ENCODE peak calls at places on chromosomes 6 and 20, in eight cellular contexts. N, U, C, J, D, V, Y and P are unnamed samples.

GRCh38 chr6:16723833-16724232 is 37.4 kb downstream of the ATXN1 start:
- DNase-seq in V (peak; percentile 95), D (peak; percentile 92), U (no peak), Y (no peak), N (no peak), J (peak; percentile 98), C (no peak), P (no peak)

GRCh38 chr6:43239054-43239453 is 4.2 kb upstream of the TTBK1 start:
- DNase-seq in Y (no peak), N (no peak), U (no peak), D (no peak), V (no peak), J (no peak), C (no peak), P (no peak)

GRCh38 chr20:25223179-25223661 is 24.7 kb upstream of the PYGB start:
- DNase-seq in U (no peak), C (no peak), N (no peak), Y (no peak), J (peak; percentile 98), V (peak; percentile 98), D (peak; percentile 99), P (no peak)

GRCh38 chr6:34237722-34238506 is 1.2 kb downstream of the HMGA1 start:
- DNase-seq in Y (peak; percentile 69), N (no peak), U (peak; percentile 67), D (no peak), C (peak; percentile 70), J (peak; percentile 67), V (no peak), P (peak; percentile 67)

GRCh38 chr6:170046786-170047626 is 243.9 kb downstream of the DLL1 start:
- DNase-seq in C (no peak), D (no peak), U (no peak), V (no peak), N (no peak), Y (no peak), J (no peak), P (no peak)

GRCh38 chr20:49938173-49939163 is 2.3 kb downstream of the RNF114 start:
- DNase-seq in Y (no peak), J (peak; percentile 66), N (no peak), D (peak; percentile 55), U (no peak), V (peak; percentile 21), C (no peak), P (no peak)

GRCh38 chr6:27145731-27146455 is 101.6 kb upstream of the PRSS16 start:
- DNase-seq in N (peak; percentile 15), V (peak; percentile 85), J (peak; percentile 93), U (no peak), Y (peak; percentile 85), C (peak; percentile 79), D (peak; percentile 83), P (peak; percentile 49)

GRCh38 chr6:112253505-112253841 is 894 bp downstream of the LAMA4 start:
- DNase-seq in N (no peak), C (no peak), V (no peak), J (peak; percentile 37), U (no peak), Y (no peak), D (no peak), P (no peak)

GRCh38 chr6:32088487-32089049 is 20.6 kb downstream of the TNXB start:
- DNase-seq in Y (no peak), D (no peak), J (no peak), C (no peak), V (no peak), U (no peak), N (no peak), P (no peak)

GRCh38 chr6:23547851-23548250 is 578.2 kb upstream of the NRSN1 start:
- DNase-seq in C (no peak), D (no peak), V (no peak), Y (no peak), U (no peak), J (no peak), N (no peak), P (no peak)

GRCh38 chr20:44759595-44759994 is 13.9 kb downstream of the KCNK15 start:
- DNase-seq in J (no peak), C (no peak), N (no peak), V (no peak), U (no peak), D (no peak), Y (no peak), P (no peak)

GRCh38 chr6:159978291-159979135 is 9.6 kb downstream of the IGF2R start:
- DNase-seq in V (peak; percentile 75), J (no peak), U (no peak), Y (peak; percentile 18), N (no peak), D (no peak), C (peak; percentile 43), P (peak; percentile 23)

GRCh38 chr6:6346427-6346826 is 26.0 kb upstream of the F13A1 start:
- DNase-seq in U (no peak), Y (no peak), D (no peak), V (no peak), J (no peak), C (no peak), N (no peak), P (no peak)

GRCh38 chr20:58986968-58987517 is 6.0 kb downstream of the NELFCD start:
- DNase-seq in J (no peak), U (no peak), N (no peak), Y (no peak), V (no peak), C (no peak), D (no peak), P (no peak)